ENCODE peak calls at places on chromosome 22, in five cellular contexts. O is PC-9, G is A549, E is tibial artery, J is transverse colon. I is an unnamed sample. For H3K4me1, the result is how much of the 10 kb centered on the place peaks cover.

GRCh38 chr22:27866136-27867091 is 52.6 kb downstream of the PITPNB start:
- DNase-seq in G (peak), J (no peak), E (peak), O (peak), I (peak)

GRCh38 chr22:33002035-33002434 is 56.1 kb downstream of the SYN3 start:
- DNase-seq in O (peak), E (no peak), G (no peak), J (no peak), I (no peak)

GRCh38 chr22:33512961-33513360 is 407.3 kb downstream of the LARGE1 start:
- DNase-seq in E (no peak), O (no peak), J (no peak), G (no peak), I (no peak)

GRCh38 chr22:35044607-35045390 is 21.2 kb upstream of the ISX start:
- DNase-seq in E (no peak), O (no peak), G (no peak), J (no peak), I (no peak)

GRCh38 chr22:48779211-48779643 is 1048.4 kb downstream of the BRD1 start:
- DNase-seq in E (peak), G (no peak), O (no peak), J (no peak), I (peak)

GRCh38 chr22:24583221-24583971 is 9.5 kb downstream of the LRRC75B start:
- DNase-seq in E (no peak), O (no peak), J (peak), G (no peak), I (no peak)

GRCh38 chr22:33573479-33573878 is 346.8 kb downstream of the LARGE1 start:
- DNase-seq in E (no peak), J (no peak), G (no peak), O (no peak), I (no peak)

GRCh38 chr22:30250713-30251267 is 4.2 kb upstream of the LIF start:
- DNase-seq in E (no peak), J (no peak), G (peak), O (peak), I (no peak)

GRCh38 chr22:43789452-43789851 is 22.7 kb downstream of the EFCAB6 start:
- DNase-seq in E (no peak), J (peak), O (peak), G (peak), I (peak)

GRCh38 chr22:29450222-29450621 is 11.8 kb downstream of the RFPL1 start:
- DNase-seq in G (no peak), O (no peak), J (no peak), E (no peak), I (no peak)

GRCh38 chr22:46854125-46854870 is 91.8 kb downstream of the TBC1D22A start:
- DNase-seq in E (peak), G (no peak), O (peak), J (peak), I (peak)

GRCh38 chr22:33274214-33274828 is 216.1 kb upstream of the SYN3 start:
- DNase-seq in E (no peak), G (no peak), O (no peak), J (peak), I (no peak)

GRCh38 chr22:47199261-47199948 is 437.0 kb downstream of the TBC1D22A start:
- DNase-seq in O (peak), J (no peak), E (no peak), G (no peak), I (peak)

GRCh38 chr22:17781319-17782031 is 7.2 kb upstream of the BID start:
- DNase-seq in O (peak), E (no peak), J (no peak), G (peak), I (no peak)

GRCh38 chr22:46958649-46959048 is 196.2 kb downstream of the TBC1D22A start:
- DNase-seq in J (no peak), O (no peak), E (no peak), G (no peak), I (no peak)

GRCh38 chr22:27686534-27686933 is 115.0 kb downstream of the MN1 start:
- DNase-seq in E (peak), G (peak), O (peak), J (peak), I (peak)

GRCh38 chr22:35526333-35526979 is 14.2 kb upstream of the RASD2 start:
- DNase-seq in O (no peak), E (no peak), J (no peak), G (no peak), I (no peak)

GRCh38 chr22:42945736-42946135 is 69.2 kb downstream of the PACSIN2 start:
- DNase-seq in O (no peak), E (no peak), G (no peak), J (no peak), I (no peak)

GRCh38 chr22:30210235-30210831 is 36.2 kb downstream of the LIF start:
- DNase-seq in J (no peak), E (no peak), G (peak), O (peak), I (no peak)

GRCh38 chr22:50048066-50048765 is 9.9 kb downstream of the TTLL8 start:
- DNase-seq in E (no peak), O (no peak), G (no peak), J (no peak), I (no peak)

GRCh38 chr22:25137577-25138525 is 61.8 kb upstream of the CRYBB3 start:
- DNase-seq in E (no peak), G (no peak), J (no peak), O (no peak), I (no peak)

GRCh38 chr22:36867695-36868094 is 6.9 kb downstream of the NCF4 start:
- DNase-seq in J (no peak), E (no peak), O (no peak), G (no peak), I (no peak)

GRCh38 chr22:46864314-46865051 is 102.0 kb downstream of the TBC1D22A start:
- DNase-seq in E (peak), O (peak), J (no peak), G (no peak), I (no peak)

GRCh38 chr22:22720724-22721261 is 76.4 kb downstream of the GGTLC2 start:
- DNase-seq in O (no peak), E (no peak), J (peak), G (no peak), I (no peak)

GRCh38 chr22:37848587-37849088 is 581 bp upstream of the EIF3L start:
- DNase-seq in J (no peak), O (peak), E (no peak), G (no peak), I (no peak)

GRCh38 chr22:29313126-29314071 is 2.1 kb downstream of the RASL10A start:
- DNase-seq in G (no peak), O (no peak), J (peak), E (peak), I (no peak)

GRCh38 chr22:29306830-29307657 is 594 bp downstream of the GAS2L1 start:
- DNase-seq in J (peak), E (peak), O (no peak), G (peak), I (peak)

DNA sequence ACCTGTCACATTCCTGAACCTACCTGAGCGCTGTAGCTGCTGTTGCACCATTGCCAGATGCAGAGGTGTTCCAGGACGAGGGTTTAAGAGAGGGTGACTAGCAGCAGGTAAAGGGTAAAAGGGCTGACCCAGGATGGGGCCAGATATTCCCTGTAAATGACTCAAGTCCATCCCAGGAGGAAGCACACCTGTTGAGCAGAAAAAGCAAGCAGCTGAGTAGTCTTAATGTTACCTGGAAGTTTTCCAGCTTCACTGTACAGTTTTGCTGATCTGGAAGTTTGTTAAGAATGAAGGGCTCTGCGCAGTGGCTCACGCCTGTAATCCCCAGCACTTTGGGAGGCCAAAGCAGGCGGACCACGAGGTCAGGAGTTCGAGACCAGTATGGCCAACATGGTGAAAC is 41.3 kb downstream of the DRG1 start:
- DNase-seq in G (no peak), J (no peak), O (no peak), E (no peak), I (no peak)
- H3K4me3 ChIP-seq in G (no peak), J (no peak), O (no peak), E (no peak), I (no peak)

GRCh38 chr22:20615021-20615420 is 107.6 kb downstream of the MED15 start:
- DNase-seq in E (no peak), O (no peak), J (no peak), G (no peak), I (no peak)
- H3K4me1 ChIP-seq in E (under half), O (under half), J (under half), G (under half), I (under half)

DNA sequence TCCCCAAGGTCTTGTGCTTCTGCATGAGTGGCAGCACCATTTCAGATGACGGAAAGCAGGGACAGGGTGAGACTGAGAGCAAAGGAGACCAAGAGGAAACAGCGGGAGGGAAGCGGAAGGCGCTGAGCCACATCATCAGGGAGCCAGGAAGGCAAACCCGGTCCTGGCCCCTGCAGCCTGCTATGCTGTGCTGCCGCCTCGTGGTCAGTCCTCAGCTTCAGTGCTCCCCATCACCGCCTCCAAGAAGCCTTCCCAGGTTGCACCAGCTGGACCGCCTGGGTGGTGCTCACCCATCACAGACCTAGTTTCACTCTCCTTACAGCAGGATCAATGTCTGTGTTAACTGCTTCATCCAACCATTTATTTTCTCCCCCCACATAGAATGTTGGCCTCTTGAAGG is 73.0 kb upstream of the PHF21B start:
- DNase-seq in J (no peak), G (no peak), O (no peak), E (no peak), I (no peak)
- TF ChIP-seq CTCF in J (no peak), G (peak), O (peak), E (no peak), I (no peak)

GRCh38 chr22:26428515-26429457 is at the start of gene ASPHD2:
- DNase-seq in O (no peak), E (no peak), J (peak), G (peak), I (no peak)

GRCh38 chr22:26429458-26430238 is 588 bp downstream of the ASPHD2 start:
- DNase-seq in G (no peak), O (no peak), E (no peak), J (no peak), I (no peak)

GRCh38 chr22:26431151-26431995 is 2.3 kb downstream of the ASPHD2 start:
- DNase-seq in E (no peak), O (no peak), J (no peak), G (no peak), I (no peak)

GRCh38 chr22:26432619-26433311 is 3.7 kb downstream of the ASPHD2 start:
- DNase-seq in G (no peak), J (no peak), E (no peak), O (no peak), I (no peak)

DNA sequence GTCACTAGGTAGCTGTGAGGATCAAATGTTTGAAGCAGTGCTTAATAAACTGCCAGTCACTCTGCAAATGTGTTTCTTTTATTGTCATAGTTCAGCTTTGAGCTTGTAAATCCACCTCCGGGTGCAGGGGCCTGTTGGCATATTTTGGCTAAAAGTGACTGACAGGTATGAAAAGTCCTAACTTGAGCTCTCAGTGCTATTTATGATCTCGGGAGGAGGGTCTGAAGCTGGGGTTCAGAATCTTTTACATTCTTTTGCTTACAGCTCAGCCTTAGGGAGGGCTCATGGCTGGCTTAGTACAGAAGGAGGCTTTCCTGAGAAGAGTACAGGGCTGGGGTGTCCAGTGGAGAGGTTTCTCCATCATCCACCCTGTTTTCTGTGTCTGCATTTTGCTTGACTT is 1.5 kb downstream of the ASPHD2 start:
- DNase-seq in G (no peak), O (no peak), J (no peak), E (no peak), I (no peak)
- H3K4me3 ChIP-seq in G (no peak), O (no peak), J (no peak), E (no peak), I (no peak)

DNA sequence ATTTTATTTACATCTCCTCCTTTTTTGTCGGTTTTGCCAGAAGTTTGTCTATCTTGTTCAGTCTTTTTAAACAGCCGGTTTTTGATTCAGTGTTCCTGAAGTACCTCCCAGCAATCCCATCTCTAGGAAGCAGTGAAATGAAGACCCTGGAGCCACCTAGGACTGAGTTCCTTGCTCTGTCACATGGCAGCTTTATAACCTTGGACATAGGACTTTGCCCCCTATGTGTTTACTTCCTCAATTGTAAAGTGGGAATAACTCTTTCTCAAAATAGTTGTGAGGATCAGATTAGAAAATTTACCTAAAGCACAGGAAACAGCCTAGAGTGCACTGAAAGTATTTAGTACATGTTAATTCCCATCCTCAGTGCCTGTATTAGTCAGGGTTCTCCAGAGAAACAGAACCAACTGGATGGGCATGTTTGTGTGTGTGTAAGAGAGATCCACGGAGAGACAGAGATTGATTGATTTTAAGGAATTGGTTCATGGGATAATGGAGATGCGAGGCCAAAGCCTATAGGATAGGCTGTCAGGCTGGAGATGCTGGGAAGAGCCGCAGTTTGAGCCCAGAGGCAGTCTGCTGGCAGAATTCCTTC is 20.0 kb downstream of the FAM83F start:
- DNase-seq in E (no peak), G (no peak), J (no peak), O (no peak), I (no peak)
- H3K4me1 ChIP-seq in E (under half), G (under half), J (under half), O (under half), I (under half)

I was measured in right atrium auricular region.